ENCODE peak calls at places on chromosomes 5 and 9, in ten cellular contexts. One of them, this sample, is unnamed.

GRCh38 chr9:134049236-134049635 is 18.6 kb downstream of the BRD3 start:
- DNase-seq in stimulated activated CD4-positive, alpha-beta T cell treated with anti-CD3 and anti-CD28 coated beads, Interleukin-15, amount 100 ng/mL, for 1 hour: no peak
- DNase-seq in astrocyte of the spinal cord: no peak
- DNase-seq in anterior cingulate cortex: no peak
- DNase-seq in AG10803: no peak
- DNase-seq in stimulated activated CD8-positive, alpha-beta memory T cell treated with anti-CD3 and anti-CD28 coated beads, Interleukin-4, amount 100 ng/mL, for 4 hours: no peak
- DNase-seq in esophagus squamous epithelium: no peak
- DNase-seq in ELR: no peak
- DNase-seq in AG08395: no peak
- DNase-seq in globus pallidus: no peak
- DNase-seq in this sample: no peak

GRCh38 chr5:141604318-141604717 is 14.5 kb downstream of the DIAPH1 start:
- DNase-seq in stimulated activated CD4-positive, alpha-beta T cell treated with anti-CD3 and anti-CD28 coated beads, Interleukin-15, amount 100 ng/mL, for 1 hour: no peak
- DNase-seq in AG08395: peak; percentile 93
- DNase-seq in astrocyte of the spinal cord: peak; percentile 87
- DNase-seq in stimulated activated CD8-positive, alpha-beta memory T cell treated with anti-CD3 and anti-CD28 coated beads, Interleukin-4, amount 100 ng/mL, for 4 hours: no peak
- DNase-seq in globus pallidus: no peak
- DNase-seq in anterior cingulate cortex: no peak
- DNase-seq in esophagus squamous epithelium: no peak
- DNase-seq in ELR: peak; percentile 97
- DNase-seq in AG10803: peak; percentile 96
- DNase-seq in this sample: no peak

GRCh38 chr9:111662851-111663823 is 1.7 kb downstream of the GNG10 start:
- DNase-seq in esophagus squamous epithelium: no peak
- DNase-seq in stimulated activated CD8-positive, alpha-beta memory T cell treated with anti-CD3 and anti-CD28 coated beads, Interleukin-4, amount 100 ng/mL, for 4 hours: no peak
- DNase-seq in AG08395: no peak
- DNase-seq in anterior cingulate cortex: no peak
- DNase-seq in astrocyte of the spinal cord: no peak
- DNase-seq in globus pallidus: no peak
- DNase-seq in AG10803: no peak
- DNase-seq in stimulated activated CD4-positive, alpha-beta T cell treated with anti-CD3 and anti-CD28 coated beads, Interleukin-15, amount 100 ng/mL, for 1 hour: no peak
- DNase-seq in ELR: no peak
- DNase-seq in this sample: no peak

GRCh38 chr9:38390442-38390841 is 2.1 kb upstream of the ALDH1B1 start:
- DNase-seq in AG10803: no peak
- DNase-seq in stimulated activated CD8-positive, alpha-beta memory T cell treated with anti-CD3 and anti-CD28 coated beads, Interleukin-4, amount 100 ng/mL, for 4 hours: no peak
- DNase-seq in ELR: no peak
- DNase-seq in stimulated activated CD4-positive, alpha-beta T cell treated with anti-CD3 and anti-CD28 coated beads, Interleukin-15, amount 100 ng/mL, for 1 hour: no peak
- DNase-seq in anterior cingulate cortex: no peak
- DNase-seq in esophagus squamous epithelium: no peak
- DNase-seq in AG08395: no peak
- DNase-seq in globus pallidus: no peak
- DNase-seq in astrocyte of the spinal cord: no peak
- DNase-seq in this sample: no peak

GRCh38 chr5:54415896-54416640 is 39.4 kb upstream of the HSPB3 start:
- DNase-seq in esophagus squamous epithelium: no peak
- DNase-seq in AG10803: no peak
- DNase-seq in globus pallidus: no peak
- DNase-seq in stimulated activated CD8-positive, alpha-beta memory T cell treated with anti-CD3 and anti-CD28 coated beads, Interleukin-4, amount 100 ng/mL, for 4 hours: no peak
- DNase-seq in stimulated activated CD4-positive, alpha-beta T cell treated with anti-CD3 and anti-CD28 coated beads, Interleukin-15, amount 100 ng/mL, for 1 hour: no peak
- DNase-seq in ELR: peak; percentile 8
- DNase-seq in AG08395: peak; percentile 7
- DNase-seq in astrocyte of the spinal cord: no peak
- DNase-seq in anterior cingulate cortex: no peak
- DNase-seq in this sample: no peak

GRCh38 chr9:92647671-92648446 is 22.1 kb downstream of the IPPK start:
- DNase-seq in astrocyte of the spinal cord: no peak
- DNase-seq in stimulated activated CD4-positive, alpha-beta T cell treated with anti-CD3 and anti-CD28 coated beads, Interleukin-15, amount 100 ng/mL, for 1 hour: no peak
- DNase-seq in AG08395: no peak
- DNase-seq in AG10803: no peak
- DNase-seq in globus pallidus: peak; percentile 40
- DNase-seq in esophagus squamous epithelium: no peak
- DNase-seq in stimulated activated CD8-positive, alpha-beta memory T cell treated with anti-CD3 and anti-CD28 coated beads, Interleukin-4, amount 100 ng/mL, for 4 hours: no peak
- DNase-seq in ELR: no peak
- DNase-seq in anterior cingulate cortex: no peak
- DNase-seq in this sample: no peak

GRCh38 chr9:96071245-96072124 is 196.0 kb downstream of the ERCC6L2 start:
- DNase-seq in astrocyte of the spinal cord: peak; percentile 20
- DNase-seq in AG10803: peak; percentile 25
- DNase-seq in stimulated activated CD8-positive, alpha-beta memory T cell treated with anti-CD3 and anti-CD28 coated beads, Interleukin-4, amount 100 ng/mL, for 4 hours: no peak
- DNase-seq in anterior cingulate cortex: no peak
- DNase-seq in stimulated activated CD4-positive, alpha-beta T cell treated with anti-CD3 and anti-CD28 coated beads, Interleukin-15, amount 100 ng/mL, for 1 hour: no peak
- DNase-seq in globus pallidus: no peak
- DNase-seq in AG08395: peak; percentile 51
- DNase-seq in esophagus squamous epithelium: no peak
- DNase-seq in ELR: peak; percentile 42
- DNase-seq in this sample: peak; percentile 6

GRCh38 chr5:3356016-3356415 is 239.6 kb upstream of the IRX1 start:
- DNase-seq in esophagus squamous epithelium: no peak
- DNase-seq in AG10803: no peak
- DNase-seq in anterior cingulate cortex: no peak
- DNase-seq in astrocyte of the spinal cord: no peak
- DNase-seq in stimulated activated CD4-positive, alpha-beta T cell treated with anti-CD3 and anti-CD28 coated beads, Interleukin-15, amount 100 ng/mL, for 1 hour: no peak
- DNase-seq in ELR: no peak
- DNase-seq in globus pallidus: no peak
- DNase-seq in stimulated activated CD8-positive, alpha-beta memory T cell treated with anti-CD3 and anti-CD28 coated beads, Interleukin-4, amount 100 ng/mL, for 4 hours: no peak
- DNase-seq in AG08395: no peak
- DNase-seq in this sample: no peak

GRCh38 chr9:68775003-68775730 is 70.1 kb downstream of the PIP5K1B start:
- DNase-seq in astrocyte of the spinal cord: no peak
- DNase-seq in stimulated activated CD8-positive, alpha-beta memory T cell treated with anti-CD3 and anti-CD28 coated beads, Interleukin-4, amount 100 ng/mL, for 4 hours: no peak
- DNase-seq in stimulated activated CD4-positive, alpha-beta T cell treated with anti-CD3 and anti-CD28 coated beads, Interleukin-15, amount 100 ng/mL, for 1 hour: no peak
- DNase-seq in AG10803: peak; percentile 15
- DNase-seq in globus pallidus: no peak
- DNase-seq in esophagus squamous epithelium: no peak
- DNase-seq in anterior cingulate cortex: no peak
- DNase-seq in AG08395: no peak
- DNase-seq in ELR: peak; percentile 63
- DNase-seq in this sample: no peak

GRCh38 chr5:172786736-172787462 is 15.9 kb upstream of the DUSP1 start:
- DNase-seq in stimulated activated CD4-positive, alpha-beta T cell treated with anti-CD3 and anti-CD28 coated beads, Interleukin-15, amount 100 ng/mL, for 1 hour: no peak
- DNase-seq in globus pallidus: no peak
- DNase-seq in astrocyte of the spinal cord: no peak
- DNase-seq in stimulated activated CD8-positive, alpha-beta memory T cell treated with anti-CD3 and anti-CD28 coated beads, Interleukin-4, amount 100 ng/mL, for 4 hours: no peak
- DNase-seq in anterior cingulate cortex: no peak
- DNase-seq in esophagus squamous epithelium: no peak
- DNase-seq in AG10803: no peak
- DNase-seq in AG08395: no peak
- DNase-seq in ELR: no peak
- DNase-seq in this sample: no peak

GRCh38 chr5:151125421-151125820 is 32.2 kb downstream of the ANXA6 start:
- DNase-seq in esophagus squamous epithelium: no peak
- DNase-seq in astrocyte of the spinal cord: no peak
- DNase-seq in AG10803: no peak
- DNase-seq in anterior cingulate cortex: no peak
- DNase-seq in ELR: no peak
- DNase-seq in AG08395: no peak
- DNase-seq in globus pallidus: no peak
- DNase-seq in stimulated activated CD8-positive, alpha-beta memory T cell treated with anti-CD3 and anti-CD28 coated beads, Interleukin-4, amount 100 ng/mL, for 4 hours: no peak
- DNase-seq in stimulated activated CD4-positive, alpha-beta T cell treated with anti-CD3 and anti-CD28 coated beads, Interleukin-15, amount 100 ng/mL, for 1 hour: no peak
- DNase-seq in this sample: peak; percentile 12

GRCh38 chr5:16773990-16774389 is 157.2 kb upstream of the RETREG1 start:
- DNase-seq in esophagus squamous epithelium: no peak
- DNase-seq in ELR: peak; percentile 32
- DNase-seq in AG10803: peak; percentile 87
- DNase-seq in astrocyte of the spinal cord: no peak
- DNase-seq in anterior cingulate cortex: no peak
- DNase-seq in globus pallidus: no peak
- DNase-seq in stimulated activated CD8-positive, alpha-beta memory T cell treated with anti-CD3 and anti-CD28 coated beads, Interleukin-4, amount 100 ng/mL, for 4 hours: no peak
- DNase-seq in stimulated activated CD4-positive, alpha-beta T cell treated with anti-CD3 and anti-CD28 coated beads, Interleukin-15, amount 100 ng/mL, for 1 hour: no peak
- DNase-seq in AG08395: peak; percentile 67
- DNase-seq in this sample: no peak

GRCh38 chr9:38768351-38768761 is 48.4 kb upstream of the FAM240B start:
- DNase-seq in esophagus squamous epithelium: no peak
- DNase-seq in stimulated activated CD8-positive, alpha-beta memory T cell treated with anti-CD3 and anti-CD28 coated beads, Interleukin-4, amount 100 ng/mL, for 4 hours: no peak
- DNase-seq in AG08395: no peak
- DNase-seq in AG10803: no peak
- DNase-seq in anterior cingulate cortex: no peak
- DNase-seq in ELR: no peak
- DNase-seq in astrocyte of the spinal cord: no peak
- DNase-seq in stimulated activated CD4-positive, alpha-beta T cell treated with anti-CD3 and anti-CD28 coated beads, Interleukin-15, amount 100 ng/mL, for 1 hour: no peak
- DNase-seq in globus pallidus: no peak
- DNase-seq in this sample: no peak